ENCODE peak calls at places on chromosomes 2 and 18, in four cellular contexts. S is activated effector memory CD4-positive, alpha-beta T cell treated with Interleukin-2 at 50 U/mL for 16 hours; C is left lung; W is fibroblast of lung. F is an unnamed sample.
A peak's percentile ranks its signal among the peaks of the same experiment; 100 is the strongest.

GRCh38 chr2:152500777-152501176 is 165.8 kb downstream of the FMNL2 start:
- DNase-seq in C (no peak), W (no peak), S (no peak), F (no peak)

GRCh38 chr2:121429927-121430511 is 100.7 kb upstream of the RNU4ATAC start:
- DNase-seq in W (no peak), S (no peak), C (no peak), F (no peak)

GRCh38 chr2:38131665-38132064 is 55.7 kb upstream of the CYP1B1 start:
- DNase-seq in C (no peak), W (no peak), S (no peak), F (no peak)

GRCh38 chr2:176133366-176133765 is 3.9 kb downstream of the HOXD8 start:
- DNase-seq in W (no peak), S (no peak), C (no peak), F (no peak)

GRCh38 chr2:232420463-232421188 is 14.0 kb downstream of the ALPG start:
- DNase-seq in S (peak; percentile 9), W (peak; percentile 11), C (no peak), F (no peak)

GRCh38 chr18:74567805-74568204 is 29.9 kb upstream of the ZNF407 start:
- DNase-seq in C (no peak), W (no peak), S (no peak), F (no peak)

GRCh38 chr2:136764397-136765255 is 719 bp upstream of the THSD7B start:
- DNase-seq in S (no peak), W (no peak), C (no peak), F (no peak)

GRCh38 chr2:210557721-210558120 is 1.3 kb downstream of the CPS1 start:
- DNase-seq in W (no peak), S (no peak), C (no peak), F (no peak)

GRCh38 chr2:217101972-217102371 is 242.1 kb upstream of the TNP1 start:
- DNase-seq in W (no peak), S (no peak), C (no peak), F (no peak)

GRCh38 chr18:55499526-55499925 is 88.5 kb downstream of the TCF4 start:
- DNase-seq in S (no peak), C (no peak), W (no peak), F (no peak)

GRCh38 chr2:31075936-31076590 is 62.2 kb downstream of the GALNT14 start:
- DNase-seq in C (no peak), W (no peak), S (no peak), F (peak; percentile 6)

GRCh38 chr2:3563521-3563976 is 5.4 kb upstream of the RNASEH1 start:
- DNase-seq in S (no peak), C (no peak), W (no peak), F (no peak)

GRCh38 chr2:37637985-37638384 is 33.5 kb downstream of the CDC42EP3 start:
- DNase-seq in W (no peak), S (no peak), C (no peak), F (peak; percentile 24)

GRCh38 chr2:50952596-50952995 is 79.3 kb downstream of the NRXN1 start:
- DNase-seq in S (no peak), W (peak; percentile 89), C (no peak), F (peak; percentile 14)

GRCh38 chr2:234348081-234348480 is 148.8 kb downstream of the ARL4C start:
- DNase-seq in W (peak; percentile 36), C (no peak), S (no peak), F (no peak)